ENCODE peak calls at places on chromosome 19, in five cellular contexts. One of them, this sample, is unnamed. For H3K27me3, the result is how much of the 10 kb centered on the place peaks cover.

GRCh38 chr19:18898081-18898532 is 2.1 kb upstream of the CERS1 start:
- DNase-seq in thoracic aorta: no peak
- DNase-seq in fibroblast of lung: peak
- DNase-seq in spleen: peak
- DNase-seq in aorta: peak
- DNase-seq in this sample: no peak

GRCh38 chr19:12156254-12157058 is at the start of gene ZNF625:
- DNase-seq in thoracic aorta: peak
- DNase-seq in fibroblast of lung: peak
- DNase-seq in spleen: peak
- DNase-seq in aorta: peak
- DNase-seq in this sample: peak

GRCh38 chr19:10431943-10432735 is 11.8 kb downstream of the PDE4A start:
- DNase-seq in thoracic aorta: no peak
- DNase-seq in fibroblast of lung: peak
- DNase-seq in spleen: peak
- DNase-seq in aorta: peak
- DNase-seq in this sample: no peak

GRCh38 chr19:44807162-44807561 is 1.7 kb upstream of the BCAM start:
- DNase-seq in thoracic aorta: no peak
- DNase-seq in fibroblast of lung: no peak
- DNase-seq in spleen: no peak
- DNase-seq in aorta: no peak
- DNase-seq in this sample: no peak

GRCh38 chr19:5564930-5565329 is 2.8 kb downstream of the TINCR start:
- DNase-seq in thoracic aorta: no peak
- DNase-seq in fibroblast of lung: no peak
- DNase-seq in spleen: no peak
- DNase-seq in aorta: no peak
- DNase-seq in this sample: no peak

GRCh38 chr19:3407556-3408516 is 41.5 kb downstream of the NFIC start:
- DNase-seq in thoracic aorta: no peak
- DNase-seq in fibroblast of lung: peak
- DNase-seq in spleen: no peak
- DNase-seq in aorta: peak
- DNase-seq in this sample: peak

GRCh38 chr19:40717880-40718773 is 1.2 kb downstream of the ITPKC start:
- DNase-seq in thoracic aorta: no peak
- DNase-seq in fibroblast of lung: peak
- DNase-seq in spleen: peak
- DNase-seq in aorta: peak
- DNase-seq in this sample: peak

GRCh38 chr19:20359933-20360720 is 193.1 kb downstream of the ZNF486 start:
- DNase-seq in thoracic aorta: no peak
- DNase-seq in fibroblast of lung: no peak
- DNase-seq in spleen: no peak
- DNase-seq in aorta: no peak
- DNase-seq in this sample: no peak

GRCh38 chr19:31838163-31838798 is 489.0 kb upstream of the TSHZ3 start:
- DNase-seq in thoracic aorta: no peak
- DNase-seq in fibroblast of lung: peak
- DNase-seq in spleen: no peak
- DNase-seq in aorta: no peak
- DNase-seq in this sample: no peak

GRCh38 chr19:53308339-53308811 is 25.2 kb upstream of the ZNF845 start:
- DNase-seq in thoracic aorta: no peak
- DNase-seq in fibroblast of lung: no peak
- DNase-seq in spleen: no peak
- DNase-seq in aorta: peak
- DNase-seq in this sample: no peak

GRCh38 chr19:17105548-17105947 is 30.0 kb downstream of the MYO9B start:
- DNase-seq in thoracic aorta: no peak
- DNase-seq in fibroblast of lung: no peak
- DNase-seq in spleen: no peak
- DNase-seq in aorta: no peak
- DNase-seq in this sample: no peak

GRCh38 chr19:15297416-15298224 is 34.7 kb downstream of the BRD4 start:
- DNase-seq in thoracic aorta: no peak
- DNase-seq in fibroblast of lung: peak
- DNase-seq in spleen: peak
- DNase-seq in aorta: no peak
- DNase-seq in this sample: no peak

GRCh38 chr19:10086904-10087256 is 763 bp downstream of the SHFL start:
- DNase-seq in thoracic aorta: no peak
- DNase-seq in fibroblast of lung: no peak
- DNase-seq in spleen: peak
- DNase-seq in aorta: peak
- DNase-seq in this sample: no peak

GRCh38 chr19:16373539-16373938 is 48.9 kb downstream of the KLF2 start:
- DNase-seq in thoracic aorta: no peak
- DNase-seq in fibroblast of lung: peak
- DNase-seq in spleen: peak
- DNase-seq in aorta: no peak
- DNase-seq in this sample: peak

GRCh38 chr19:19385900-19386339 is 19.6 kb upstream of the GATAD2A start:
- DNase-seq in thoracic aorta: no peak
- DNase-seq in fibroblast of lung: peak
- DNase-seq in spleen: peak
- DNase-seq in aorta: peak
- DNase-seq in this sample: peak

GRCh38 chr19:5450482-5450881 is 4.7 kb upstream of the ZNRF4 start:
- DNase-seq in thoracic aorta: no peak
- DNase-seq in fibroblast of lung: no peak
- DNase-seq in spleen: no peak
- DNase-seq in aorta: no peak
- DNase-seq in this sample: no peak

GRCh38 chr19:4234142-4234861 is 5.0 kb downstream of the EBI3 start:
- DNase-seq in thoracic aorta: no peak
- DNase-seq in fibroblast of lung: no peak
- DNase-seq in spleen: no peak
- DNase-seq in aorta: no peak
- DNase-seq in this sample: no peak

GRCh38 chr19:24000656-24001055 is 86.0 kb downstream of the ZNF726 start:
- DNase-seq in thoracic aorta: no peak
- DNase-seq in fibroblast of lung: no peak
- DNase-seq in spleen: no peak
- DNase-seq in aorta: no peak
- DNase-seq in this sample: no peak

GRCh38 chr19:55527197-55528029 is 9.5 kb downstream of the SBK2 start:
- DNase-seq in thoracic aorta: no peak
- DNase-seq in fibroblast of lung: no peak
- DNase-seq in spleen: no peak
- DNase-seq in aorta: no peak
- DNase-seq in this sample: no peak

GRCh38 chr19:51110666-51110971 is 2.4 kb upstream of the CTU1 start:
- DNase-seq in thoracic aorta: no peak
- DNase-seq in fibroblast of lung: no peak
- DNase-seq in spleen: no peak
- DNase-seq in aorta: no peak
- DNase-seq in this sample: no peak

GRCh38 chr19:42176990-42177685 is 40.3 kb downstream of the DEDD2 start:
- DNase-seq in thoracic aorta: no peak
- DNase-seq in fibroblast of lung: peak
- DNase-seq in spleen: peak
- DNase-seq in aorta: peak
- DNase-seq in this sample: peak
- H3K27me3 ChIP-seq in thoracic aorta: under half
- H3K27me3 ChIP-seq in fibroblast of lung: half or more
- H3K27me3 ChIP-seq in spleen: under half
- H3K27me3 ChIP-seq in aorta: under half
- H3K27me3 ChIP-seq in this sample: under half

DNA sequence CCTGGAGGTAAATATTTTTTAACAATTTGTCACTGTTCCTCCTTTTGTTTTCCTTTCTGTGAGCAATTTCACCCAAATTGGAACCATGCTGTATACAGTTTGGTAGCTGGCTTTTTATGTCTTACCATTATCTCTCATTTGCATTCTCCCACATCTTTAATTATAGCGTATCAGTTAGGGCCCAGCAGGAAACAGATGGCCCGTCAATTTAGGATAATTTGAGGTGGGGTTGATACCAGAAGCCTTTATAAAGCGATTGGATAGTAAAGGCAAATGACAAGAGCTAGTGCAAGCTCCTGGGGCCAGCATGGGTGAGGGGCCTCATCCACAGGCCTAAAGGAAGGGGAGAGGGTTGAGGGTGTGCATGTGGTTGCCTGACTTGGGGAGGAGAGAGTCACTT is 3.8 kb upstream of the IFNL4 start:
- DNase-seq in thoracic aorta: no peak
- DNase-seq in fibroblast of lung: no peak
- DNase-seq in spleen: no peak
- DNase-seq in aorta: no peak
- DNase-seq in this sample: no peak
- H3K27me3 ChIP-seq in thoracic aorta: under half
- H3K27me3 ChIP-seq in fibroblast of lung: under half
- H3K27me3 ChIP-seq in spleen: under half
- H3K27me3 ChIP-seq in aorta: under half
- H3K27me3 ChIP-seq in this sample: under half

GRCh38 chr19:35195822-35196221 is 32.7 kb downstream of the FAM187B start:
- DNase-seq in thoracic aorta: no peak
- DNase-seq in fibroblast of lung: no peak
- DNase-seq in spleen: no peak
- DNase-seq in aorta: no peak
- DNase-seq in this sample: no peak
- H3K27me3 ChIP-seq in thoracic aorta: under half
- H3K27me3 ChIP-seq in fibroblast of lung: under half
- H3K27me3 ChIP-seq in spleen: under half
- H3K27me3 ChIP-seq in aorta: under half
- H3K27me3 ChIP-seq in this sample: under half

GRCh38 chr19:281992-282391 is 9.2 kb downstream of the PLPP2 start:
- DNase-seq in thoracic aorta: no peak
- DNase-seq in fibroblast of lung: no peak
- DNase-seq in spleen: no peak
- DNase-seq in aorta: peak
- DNase-seq in this sample: no peak

GRCh38 chr19:281156-281853 is 9.9 kb downstream of the PLPP2 start:
- DNase-seq in thoracic aorta: no peak
- DNase-seq in fibroblast of lung: no peak
- DNase-seq in spleen: no peak
- DNase-seq in aorta: peak
- DNase-seq in this sample: no peak

GRCh38 chr19:280541-281007 is 10.6 kb downstream of the PLPP2 start:
- DNase-seq in thoracic aorta: no peak
- DNase-seq in fibroblast of lung: no peak
- DNase-seq in spleen: no peak
- DNase-seq in aorta: peak
- DNase-seq in this sample: no peak

GRCh38 chr19:282501-282900 is 8.7 kb downstream of the PLPP2 start:
- DNase-seq in thoracic aorta: no peak
- DNase-seq in fibroblast of lung: no peak
- DNase-seq in spleen: no peak
- DNase-seq in aorta: peak
- DNase-seq in this sample: no peak

GRCh38 chr19:283395-283794 is 7.8 kb downstream of the PLPP2 start:
- DNase-seq in thoracic aorta: no peak
- DNase-seq in fibroblast of lung: no peak
- DNase-seq in spleen: no peak
- DNase-seq in aorta: peak
- DNase-seq in this sample: no peak
- H3K27me3 ChIP-seq in thoracic aorta: under half
- H3K27me3 ChIP-seq in fibroblast of lung: under half
- H3K27me3 ChIP-seq in spleen: under half
- H3K27me3 ChIP-seq in aorta: under half
- H3K27me3 ChIP-seq in this sample: under half

GRCh38 chr19:47996230-47996727 is 1.8 kb downstream of the ELSPBP1 start:
- DNase-seq in thoracic aorta: no peak
- DNase-seq in fibroblast of lung: no peak
- DNase-seq in spleen: no peak
- DNase-seq in aorta: no peak
- DNase-seq in this sample: no peak

GRCh38 chr19:48000846-48001245 is 6.4 kb downstream of the ELSPBP1 start:
- DNase-seq in thoracic aorta: no peak
- DNase-seq in fibroblast of lung: no peak
- DNase-seq in spleen: no peak
- DNase-seq in aorta: no peak
- DNase-seq in this sample: no peak

GRCh38 chr19:48004236-48004635 is 9.8 kb downstream of the ELSPBP1 start:
- DNase-seq in thoracic aorta: no peak
- DNase-seq in fibroblast of lung: no peak
- DNase-seq in spleen: no peak
- DNase-seq in aorta: no peak
- DNase-seq in this sample: no peak

GRCh38 chr19:47994209-47994802 is at the start of gene ELSPBP1:
- DNase-seq in thoracic aorta: no peak
- DNase-seq in fibroblast of lung: no peak
- DNase-seq in spleen: no peak
- DNase-seq in aorta: no peak
- DNase-seq in this sample: no peak

GRCh38 chr19:47998800-47999199 is 4.4 kb downstream of the ELSPBP1 start:
- DNase-seq in thoracic aorta: no peak
- DNase-seq in fibroblast of lung: no peak
- DNase-seq in spleen: no peak
- DNase-seq in aorta: no peak
- DNase-seq in this sample: no peak
- H3K27me3 ChIP-seq in thoracic aorta: under half
- H3K27me3 ChIP-seq in fibroblast of lung: under half
- H3K27me3 ChIP-seq in spleen: under half
- H3K27me3 ChIP-seq in aorta: under half
- H3K27me3 ChIP-seq in this sample: under half

This sample was measured in uterus.